ENCODE peak calls at places on chromosomes 4 and X, in eight cellular contexts. L is Daoy; N is nucleus accumbens; W is endothelial cell of umbilical vein; I is occipital lobe; V is stimulated activated CD4-positive, alpha-beta T cell treated with anti-CD3 and anti-CD28 coated beads, Interleukin-1b, Interleukin-23, amount 100 ng/mL, for 48 hours; S is fibroblast of villous mesenchyme; X is progenitor cell of endocrine pancreas. R is an unnamed sample.

GRCh38 chr4:98687876-98688275 is 29.5 kb upstream of the TSPAN5 start:
- DNase-seq in N (no peak), S (no peak), V (no peak), I (no peak), X (no peak), W (no peak), L (no peak), R (no peak)

GRCh38 chr4:98314791-98315565 is 53.8 kb downstream of the RAP1GDS1 start:
- DNase-seq in V (no peak), L (no peak), I (no peak), X (no peak), N (no peak), S (no peak), W (no peak), R (no peak)

GRCh38 chrX:44012484-44013096 is 39.4 kb upstream of the NDP start:
- DNase-seq in L (peak), V (peak), W (peak), N (no peak), I (no peak), S (peak), X (no peak), R (no peak)

GRCh38 chrX:133999013-133999705 is 13.8 kb upstream of the GPC3 start:
- DNase-seq in V (no peak), W (no peak), X (no peak), I (no peak), N (no peak), L (no peak), S (peak), R (no peak)

GRCh38 chr4:16253127-16253960 is 27.1 kb upstream of the TAPT1 start:
- DNase-seq in S (peak), I (no peak), W (no peak), V (no peak), L (peak), X (no peak), N (no peak), R (no peak)

GRCh38 chr4:85942107-85942506 is 417.7 kb downstream of the MAPK10 start:
- DNase-seq in X (no peak), I (no peak), V (no peak), S (no peak), L (no peak), W (no peak), N (no peak), R (no peak)

GRCh38 chr4:165118256-165118909 is 5.7 kb upstream of the TMEM192 start:
- DNase-seq in W (no peak), N (no peak), V (no peak), S (no peak), I (no peak), X (no peak), L (no peak), R (no peak)

GRCh38 chr4:30968926-30969325 is 248.8 kb downstream of the PCDH7 start:
- DNase-seq in V (no peak), I (no peak), X (no peak), N (no peak), S (no peak), W (no peak), L (no peak), R (no peak)

GRCh38 chrX:24396236-24396929 is 35.9 kb downstream of the SUPT20HL1 start:
- DNase-seq in W (peak), N (no peak), S (peak), L (peak), X (no peak), I (no peak), V (no peak), R (no peak)

GRCh38 chr4:110033994-110034393 is 121.3 kb downstream of the EGF start:
- DNase-seq in L (no peak), X (no peak), S (no peak), I (no peak), N (no peak), W (no peak), V (no peak), R (no peak)

GRCh38 chr4:19285146-19285545 is 966.6 kb upstream of the SLIT2 start:
- DNase-seq in N (no peak), X (no peak), L (no peak), W (no peak), S (peak), V (no peak), I (no peak), R (no peak)

GRCh38 chr4:48064349-48064748 is 47.8 kb downstream of the NIPAL1 start:
- DNase-seq in N (no peak), I (no peak), V (no peak), W (no peak), X (no peak), S (no peak), L (no peak), R (no peak)

GRCh38 chrX:134144231-134144630 is 92.8 kb upstream of the CCDC160 start:
- DNase-seq in I (no peak), X (no peak), W (peak), S (peak), N (no peak), V (no peak), L (no peak), R (no peak)

GRCh38 chrX:39491548-39492297 is 606.0 kb downstream of the BCOR start:
- DNase-seq in I (no peak), X (no peak), V (peak), N (no peak), L (no peak), S (no peak), W (no peak), R (no peak)

GRCh38 chr4:74523076-74523475 is 78.1 kb downstream of the AREG start:
- DNase-seq in W (no peak), L (no peak), S (peak), V (no peak), N (no peak), I (no peak), X (no peak), R (no peak)

GRCh38 chr4:183841001-183841400 is 64.1 kb upstream of the STOX2 start:
- DNase-seq in I (no peak), S (no peak), W (no peak), X (no peak), N (no peak), L (no peak), V (no peak), R (no peak)

GRCh38 chr4:183797445-183798248 is 107.5 kb upstream of the STOX2 start:
- DNase-seq in X (peak), W (peak), N (no peak), I (no peak), V (no peak), S (peak), L (peak), R (no peak)

GRCh38 chr4:76872556-76872955 is 25.4 kb downstream of the SOWAHB start:
- DNase-seq in X (no peak), L (no peak), W (no peak), S (peak), V (no peak), I (no peak), N (no peak), R (no peak)

GRCh38 chr4:55172694-55173287 is 47.4 kb upstream of the KDR start:
- DNase-seq in V (no peak), I (no peak), X (no peak), S (peak), W (peak), L (peak), N (no peak), R (no peak)

GRCh38 chr4:159227984-159228383 is 125.1 kb downstream of the RAPGEF2 start:
- DNase-seq in N (peak), L (peak), X (peak), S (peak), I (peak), W (peak), V (no peak), R (peak)

GRCh38 chr4:15729910-15730533 is 27.2 kb downstream of the BST1 start:
- DNase-seq in V (no peak), N (no peak), X (no peak), W (peak), L (peak), S (peak), I (no peak), R (no peak)

GRCh38 chr4:37745946-37746345 is 59.8 kb upstream of the RELL1 start:
- DNase-seq in W (no peak), V (no peak), X (no peak), I (no peak), N (no peak), S (no peak), L (no peak), R (no peak)

GRCh38 chr4:148770848-148771247 is 328.6 kb upstream of the NR3C2 start:
- DNase-seq in X (no peak), L (no peak), V (no peak), I (no peak), S (no peak), W (peak), N (no peak), R (no peak)

GRCh38 chr4:61514991-61515390 is 314.9 kb downstream of the ADGRL3 start:
- DNase-seq in L (no peak), X (no peak), W (no peak), N (no peak), S (no peak), I (no peak), V (no peak), R (no peak)

GRCh38 chr4:180086480-180087170 is 2156.6 kb upstream of the TENM3 start:
- DNase-seq in W (no peak), V (no peak), L (no peak), I (no peak), N (no peak), S (no peak), X (no peak), R (no peak)

GRCh38 chrX:53000447-53001208 is 42.3 kb upstream of the FAM156A start:
- DNase-seq in I (no peak), X (no peak), N (no peak), V (no peak), S (no peak), W (no peak), L (no peak), R (no peak)

GRCh38 chr4:184357164-184357563 is 117.2 kb downstream of the IRF2 start:
- DNase-seq in I (no peak), X (no peak), V (no peak), N (no peak), S (no peak), L (no peak), W (no peak), R (no peak)

GRCh38 chr4:140756292-140757219 is at the start of gene TBC1D9:
- DNase-seq in L (peak), I (peak), W (peak), S (peak), V (no peak), X (peak), N (peak), R (peak)

GRCh38 chr4:158538176-158538575 is 16.5 kb downstream of the RXFP1 start:
- DNase-seq in S (no peak), X (no peak), W (no peak), N (no peak), I (peak), V (no peak), L (peak), R (peak)

GRCh38 chrX:9928083-9928482 is 39.1 kb upstream of the CLDN34 start:
- DNase-seq in L (no peak), X (no peak), W (no peak), V (no peak), N (peak), I (peak), S (no peak), R (peak)

GRCh38 chr4:53682908-53683307 is 91.6 kb upstream of the LNX1 start:
- DNase-seq in N (no peak), V (no peak), L (no peak), W (no peak), S (no peak), X (no peak), I (peak), R (no peak)

GRCh38 chrX:135185795-135186443 is 14.7 kb upstream of the CT55 start:
- DNase-seq in L (peak), V (peak), W (peak), I (no peak), S (peak), N (no peak), X (no peak), R (peak)

GRCh38 chrX:103629295-103630170 is 758 bp downstream of the TCEAL1 start:
- DNase-seq in N (peak), S (peak), V (peak), X (peak), L (peak), I (peak), W (peak), R (peak)

GRCh38 chr4:145278341-145279121 is 98.1 kb upstream of the OTUD4 start:
- DNase-seq in N (no peak), V (no peak), X (no peak), I (no peak), W (peak), L (peak), S (peak), R (no peak)

GRCh38 chrX:10531927-10532326 is 88.5 kb downstream of the MID1 start:
- DNase-seq in I (no peak), L (no peak), V (no peak), X (no peak), W (no peak), S (no peak), N (no peak), R (no peak)

GRCh38 chr4:5029447-5029846 is 10.2 kb upstream of the CYTL1 start:
- DNase-seq in N (no peak), S (no peak), I (no peak), X (no peak), V (no peak), L (no peak), W (no peak), R (no peak)

GRCh38 chr4:17781072-17781830 is at the start of gene FAM184B:
- DNase-seq in V (peak), S (no peak), N (peak), L (peak), X (peak), W (peak), I (no peak), R (no peak)